ENCODE peak calls at places on chromosomes 5 and 9, in seven cellular contexts. J, K, V, N, H, E and G are unnamed samples.

GRCh38 chr9:110153431-110153830 is 54.5 kb downstream of the C9orf152 start:
- DNase-seq in H (peak), K (no peak), E (no peak), J (no peak), V (no peak), N (no peak), G (no peak)

GRCh38 chr9:123893146-123893545 is 36.8 kb downstream of the DENND1A start:
- DNase-seq in J (no peak), K (no peak), N (no peak), E (no peak), V (no peak), H (no peak), G (no peak)

GRCh38 chr5:171826132-171826531 is 40.5 kb downstream of the SMIM23 start:
- DNase-seq in E (no peak), K (no peak), H (peak), V (peak), J (no peak), N (no peak), G (no peak)

GRCh38 chr5:177983763-177984564 is 12.1 kb downstream of the PROP1 start:
- DNase-seq in N (no peak), E (no peak), H (no peak), V (no peak), K (no peak), J (no peak), G (no peak)

GRCh38 chr9:70412678-70413426 is 1.6 kb downstream of the KLF9 start:
- DNase-seq in H (peak), K (peak), J (peak), N (peak), E (no peak), V (peak), G (peak)

GRCh38 chr5:174589011-174589410 is 135.4 kb upstream of the MSX2 start:
- DNase-seq in N (peak), V (no peak), E (no peak), J (no peak), K (no peak), H (no peak), G (no peak)

GRCh38 chr5:112304743-112305142 is 114.3 kb downstream of the EPB41L4A start:
- DNase-seq in N (no peak), V (no peak), K (no peak), E (no peak), H (no peak), J (no peak), G (no peak)

GRCh38 chr9:134955156-134955555 is 37.4 kb upstream of the FCN1 start:
- DNase-seq in K (peak), V (no peak), J (no peak), N (no peak), E (no peak), H (no peak), G (no peak)

GRCh38 chr5:82445729-82446349 is 167.7 kb upstream of the RPS23 start:
- DNase-seq in E (no peak), V (no peak), H (no peak), J (no peak), N (no peak), K (no peak), G (no peak)

GRCh38 chr9:112719696-112720095 is 1.8 kb upstream of the INIP start:
- DNase-seq in V (no peak), J (no peak), N (no peak), H (peak), K (no peak), E (no peak), G (no peak)

GRCh38 chr9:105293408-105293807 is 49.0 kb downstream of the SLC44A1 start:
- DNase-seq in J (no peak), E (no peak), N (no peak), V (no peak), H (no peak), K (no peak), G (no peak)

DNA sequence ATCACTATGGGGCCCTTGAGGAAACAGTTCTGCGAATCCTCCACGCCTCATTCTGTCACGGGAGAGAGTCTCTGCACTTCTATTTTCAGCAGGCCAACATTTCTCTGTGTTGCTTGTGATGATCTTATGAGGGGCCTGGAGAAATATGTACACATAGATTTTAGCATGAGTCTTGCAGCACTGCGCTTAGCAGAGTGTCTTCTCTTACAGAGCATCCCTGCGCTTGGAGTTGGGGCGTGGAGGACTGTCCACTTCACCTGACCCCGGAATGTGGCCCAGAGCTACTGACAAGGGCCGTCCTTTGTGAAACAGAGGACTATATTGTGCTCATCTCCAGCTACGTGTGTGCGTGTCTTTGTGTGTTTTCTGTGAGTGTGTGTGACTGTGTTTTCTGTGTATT is 428.2 kb upstream of the IRX4 start:
- DNase-seq in E (no peak), V (no peak), J (no peak), K (peak), H (no peak), N (no peak), G (no peak)
- TF ChIP-seq CTCF in E (no peak), V (no peak), J (no peak), K (no peak), H (no peak), N (no peak), G (no peak)

GRCh38 chr5:108079754-108080153 is 302.1 kb downstream of the FBXL17 start:
- DNase-seq in E (no peak), N (no peak), H (peak), J (no peak), K (no peak), V (no peak), G (no peak)
- TF ChIP-seq CTCF in E (no peak), N (no peak), H (no peak), J (no peak), K (no peak), V (no peak), G (no peak)

DNA sequence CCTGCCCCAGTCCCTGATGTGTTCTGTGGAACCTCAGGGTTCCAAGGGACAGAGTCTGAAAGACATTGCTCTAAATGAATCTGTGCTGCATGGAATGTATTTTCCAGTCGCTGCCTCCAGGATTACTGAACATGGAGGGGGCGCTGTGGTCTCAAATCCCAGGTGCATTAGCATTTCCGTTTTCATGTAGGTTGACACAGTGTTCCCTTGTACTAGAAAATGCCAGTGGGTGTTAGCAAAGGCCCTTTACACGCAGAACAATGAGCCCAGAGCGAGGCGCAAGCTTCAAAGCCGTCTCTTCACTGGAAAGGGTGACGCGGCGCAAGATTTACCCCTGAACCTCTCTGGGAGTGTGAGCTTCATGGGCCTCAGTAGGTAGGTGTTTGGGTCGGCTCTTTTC is 308.3 kb downstream of the SLIT3 start:
- DNase-seq in J (no peak), N (peak), E (no peak), V (no peak), H (no peak), K (no peak), G (no peak)
- TF ChIP-seq CTCF in J (no peak), N (peak), E (no peak), V (peak), H (peak), K (peak), G (no peak)

DNA sequence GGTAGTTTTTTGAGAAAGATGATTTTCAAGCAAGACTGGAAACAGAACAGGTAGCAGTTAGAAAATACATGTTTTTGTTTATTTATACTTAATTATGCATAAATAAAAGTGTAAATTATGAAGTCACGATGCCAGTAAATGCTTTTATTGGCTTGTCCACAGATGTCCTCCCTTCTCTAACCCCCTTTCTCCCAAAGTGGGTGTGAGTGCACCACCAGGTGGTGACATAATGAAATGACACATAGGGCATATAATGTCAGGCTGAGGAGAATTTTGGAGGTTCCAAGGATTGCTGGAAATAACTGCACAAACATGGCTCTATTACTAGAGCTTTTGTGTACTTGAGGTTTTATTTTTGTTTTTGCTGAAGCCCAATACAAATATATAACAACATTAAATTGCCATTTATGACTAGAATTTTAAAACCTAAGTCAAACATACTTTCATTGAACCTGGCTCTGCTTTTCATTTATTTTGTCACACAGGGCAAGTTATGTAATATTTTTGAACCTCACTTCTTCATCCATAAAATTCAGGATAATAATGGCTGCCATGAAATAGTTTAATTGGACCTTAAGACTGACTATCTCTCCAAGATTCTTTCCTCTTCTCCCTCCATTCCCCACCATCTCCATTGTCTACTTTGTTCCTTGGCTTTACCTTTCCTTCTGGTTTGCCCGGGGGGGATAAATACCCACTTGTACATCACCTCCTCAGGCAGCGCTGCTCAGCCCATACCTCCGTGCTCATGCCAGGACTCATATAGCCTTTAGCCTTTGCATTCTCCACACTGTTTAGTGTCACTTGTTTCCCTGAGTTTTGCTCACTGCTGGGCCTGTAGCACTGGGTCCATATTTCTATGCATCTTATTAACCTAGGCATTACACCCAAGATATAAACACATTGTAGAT is 168.8 kb downstream of the PDE4D start:
- DNase-seq in H (peak), N (peak), E (no peak), V (peak), J (no peak), K (no peak), G (no peak)
- TF ChIP-seq CTCF in H (peak), N (peak), E (peak), V (peak), J (peak), K (peak), G (no peak)

GRCh38 chr9:129701549-129701948 is 36.1 kb downstream of the PRRX2 start:
- DNase-seq in H (no peak), N (no peak), E (no peak), K (no peak), V (no peak), J (no peak), G (no peak)

GRCh38 chr9:129703121-129703520 is 37.7 kb downstream of the PRRX2 start:
- DNase-seq in N (no peak), J (no peak), E (no peak), H (no peak), V (no peak), K (no peak), G (no peak)

GRCh38 chr9:129703667-129704355 is 38.4 kb downstream of the PRRX2 start:
- DNase-seq in E (no peak), K (peak), H (peak), V (no peak), J (no peak), N (no peak), G (no peak)

GRCh38 chr9:129701054-129701453 is 35.6 kb downstream of the PRRX2 start:
- DNase-seq in N (no peak), J (no peak), V (no peak), E (no peak), H (no peak), K (no peak), G (no peak)

DNA sequence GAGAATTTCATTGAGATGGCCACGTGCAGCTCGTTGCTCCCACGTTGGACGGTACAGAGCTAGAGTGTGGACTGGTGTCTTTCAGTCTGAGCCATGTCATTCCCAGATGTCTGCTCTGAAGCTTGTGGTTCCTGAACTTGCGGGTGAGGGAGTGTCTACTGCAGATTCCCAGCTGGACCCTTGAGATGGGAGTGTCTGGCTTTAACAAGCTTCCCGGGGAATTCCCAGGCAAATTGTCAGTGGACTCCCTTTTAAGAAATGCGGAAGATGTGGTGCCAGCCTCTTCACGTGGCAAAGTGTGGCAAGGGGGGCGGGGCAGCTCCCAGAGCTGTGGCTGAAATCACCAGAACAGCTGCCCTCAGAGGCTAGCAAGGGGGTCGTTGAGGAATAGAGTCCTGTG is 37.1 kb downstream of the PRRX2 start:
- DNase-seq in J (no peak), V (no peak), H (peak), K (peak), N (peak), E (no peak), G (no peak)
- TF ChIP-seq CTCF in J (no peak), V (no peak), H (no peak), K (no peak), N (no peak), E (no peak), G (no peak)

DNA sequence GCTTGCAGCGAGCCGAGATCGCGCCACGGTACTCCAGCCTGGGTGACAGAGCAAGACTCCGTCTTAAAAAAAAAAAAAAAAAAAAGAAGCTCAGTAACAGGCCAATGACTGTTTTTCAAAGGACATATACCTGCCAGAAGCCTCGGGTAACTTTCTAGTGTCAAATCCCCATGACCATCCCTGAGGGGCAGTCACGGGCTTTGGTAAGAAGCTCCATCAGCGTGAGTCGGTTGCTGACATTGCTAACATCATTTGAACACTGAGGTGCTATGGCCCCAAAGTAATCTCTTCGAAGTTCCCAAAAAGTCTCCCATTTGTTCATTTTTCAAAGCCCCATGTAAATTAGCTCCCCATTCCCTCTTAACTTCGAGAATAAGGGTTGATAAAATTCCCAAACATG is 11.6 kb downstream of the NAIP start:
- DNase-seq in V (no peak), K (no peak), E (no peak), N (peak), H (no peak), J (no peak), G (no peak)
- TF ChIP-seq CTCF in V (no peak), K (no peak), E (no peak), N (no peak), H (no peak), J (no peak), G (no peak)